ENCODE peak calls at places on chromosomes 6 and 20, in five cellular contexts. J is activated CD4-positive, CD25-positive, alpha-beta regulatory T cell; W is CD4-positive, CD25-positive, alpha-beta regulatory T cell; L is B cell; S is AG08396. H is an unnamed sample.

GRCh38 chr6:132354517-132355167 is 46.6 kb downstream of the MOXD1 start:
- DNase-seq in W (peak), J (no peak), L (peak), S (no peak), H (no peak)

GRCh38 chr20:21047981-21048380 is 58.2 kb downstream of the LINC00237 start:
- DNase-seq in L (no peak), S (no peak), J (no peak), W (no peak), H (no peak)

GRCh38 chr20:37711987-37712961 is 18.4 kb downstream of the CTNNBL1 start:
- DNase-seq in W (no peak), L (no peak), J (no peak), S (no peak), H (no peak)

GRCh38 chr20:41277049-41277448 is 40.5 kb downstream of the ZHX3 start:
- DNase-seq in S (no peak), W (no peak), J (no peak), L (no peak), H (no peak)

GRCh38 chr6:108684809-108685329 is 124.2 kb downstream of the FOXO3 start:
- DNase-seq in S (no peak), J (no peak), L (no peak), W (no peak), H (no peak)

GRCh38 chr6:133645000-133645619 is 243.8 kb upstream of the TCF21 start:
- DNase-seq in S (no peak), W (no peak), L (no peak), J (no peak), H (no peak)

GRCh38 chr6:68273297-68273696 is 361.8 kb upstream of the ADGRB3 start:
- DNase-seq in J (no peak), W (no peak), L (no peak), S (no peak), H (no peak)

GRCh38 chr6:158816329-158816728 is 2.8 kb downstream of the EZR start:
- DNase-seq in S (no peak), J (no peak), L (no peak), W (no peak), H (no peak)

GRCh38 chr6:113320653-113321052 is 536.5 kb upstream of the MARCKS start:
- DNase-seq in J (no peak), W (no peak), L (no peak), S (no peak), H (no peak)

GRCh38 chr6:63295553-63295952 is 24.2 kb downstream of the LGSN start:
- DNase-seq in S (no peak), L (no peak), W (no peak), J (no peak), H (no peak)

GRCh38 chr6:153511896-153512496 is 380.9 kb upstream of the RGS17 start:
- DNase-seq in L (no peak), W (peak), J (no peak), S (peak), H (no peak)